ENCODE peak calls at places on chromosomes 11 and 22, in seven cellular contexts. R, O, K, L, V, Y and A are unnamed samples.

GRCh38 chr11:76512851-76513653 is 68.2 kb downstream of the EMSY start:
- DNase-seq in K (peak; percentile 7), V (no peak), Y (peak; percentile 52), L (peak; percentile 42), O (no peak), R (peak; percentile 77), A (no peak)

GRCh38 chr11:75140269-75141138 is 10.4 kb upstream of the SLCO2B1 start:
- DNase-seq in Y (peak; percentile 18), O (peak; percentile 81), R (peak; percentile 29), K (peak; percentile 69), V (peak; percentile 81), L (peak; percentile 50), A (peak; percentile 72)

GRCh38 chr11:16293204-16293681 is 63.1 kb downstream of the SOX6 start:
- DNase-seq in K (no peak), R (no peak), O (no peak), V (no peak), Y (no peak), L (no peak), A (no peak)

GRCh38 chr11:70536051-70536877 is 137.9 kb downstream of the CTTN start:
- DNase-seq in K (no peak), V (no peak), L (no peak), O (no peak), Y (no peak), R (no peak), A (no peak)

GRCh38 chr11:94068764-94069163 is 47.6 kb downstream of the HEPHL1 start:
- DNase-seq in O (no peak), R (no peak), L (peak; percentile 75), Y (peak; percentile 14), K (no peak), V (no peak), A (no peak)

GRCh38 chr22:49767355-49768062 is 60.2 kb downstream of the BRD1 start:
- DNase-seq in Y (peak; percentile 63), V (no peak), O (no peak), R (peak; percentile 63), K (peak; percentile 70), L (peak; percentile 72), A (peak; percentile 34)

GRCh38 chr22:33221566-33221965 is 163.4 kb upstream of the SYN3 start:
- DNase-seq in K (no peak), R (peak; percentile 15), O (no peak), Y (peak; percentile 53), L (no peak), V (no peak), A (no peak)

GRCh38 chr22:19759994-19760651 is 455 bp upstream of the TBX1 start:
- DNase-seq in R (no peak), Y (no peak), V (no peak), O (no peak), L (no peak), K (no peak), A (no peak)

GRCh38 chr11:1234054-1234720 is 11.3 kb downstream of the MUC5B start:
- DNase-seq in K (no peak), L (no peak), Y (no peak), O (peak; percentile 1), V (no peak), R (no peak), A (peak; percentile 4)

GRCh38 chr22:23823331-23823791 is 15.4 kb downstream of the DERL3 start:
- DNase-seq in O (no peak), R (no peak), L (no peak), K (no peak), Y (peak; percentile 27), V (no peak), A (no peak)

GRCh38 chr22:24553597-24554315 is 1.2 kb downstream of the GUCD1 start:
- DNase-seq in R (peak; percentile 16), O (peak; percentile 35), Y (no peak), K (no peak), L (peak; percentile 37), V (no peak), A (no peak)

GRCh38 chr22:27952779-27953178 is 33.7 kb upstream of the PITPNB start:
- DNase-seq in Y (peak; percentile 17), R (peak; percentile 16), L (peak; percentile 17), V (no peak), O (no peak), K (no peak), A (no peak)

GRCh38 chr22:23211622-23212021 is 31.3 kb downstream of the BCR start:
- DNase-seq in V (no peak), O (no peak), R (no peak), K (no peak), L (no peak), Y (no peak), A (no peak)

GRCh38 chr11:33435201-33435600 is 178.0 kb downstream of the HIPK3 start:
- DNase-seq in R (no peak), L (no peak), O (no peak), Y (no peak), V (no peak), K (no peak), A (no peak)

GRCh38 chr22:27151407-27151806 is 494.0 kb downstream of the MIAT start:
- DNase-seq in R (no peak), K (no peak), V (no peak), L (no peak), Y (no peak), O (no peak), A (no peak)

DNA sequence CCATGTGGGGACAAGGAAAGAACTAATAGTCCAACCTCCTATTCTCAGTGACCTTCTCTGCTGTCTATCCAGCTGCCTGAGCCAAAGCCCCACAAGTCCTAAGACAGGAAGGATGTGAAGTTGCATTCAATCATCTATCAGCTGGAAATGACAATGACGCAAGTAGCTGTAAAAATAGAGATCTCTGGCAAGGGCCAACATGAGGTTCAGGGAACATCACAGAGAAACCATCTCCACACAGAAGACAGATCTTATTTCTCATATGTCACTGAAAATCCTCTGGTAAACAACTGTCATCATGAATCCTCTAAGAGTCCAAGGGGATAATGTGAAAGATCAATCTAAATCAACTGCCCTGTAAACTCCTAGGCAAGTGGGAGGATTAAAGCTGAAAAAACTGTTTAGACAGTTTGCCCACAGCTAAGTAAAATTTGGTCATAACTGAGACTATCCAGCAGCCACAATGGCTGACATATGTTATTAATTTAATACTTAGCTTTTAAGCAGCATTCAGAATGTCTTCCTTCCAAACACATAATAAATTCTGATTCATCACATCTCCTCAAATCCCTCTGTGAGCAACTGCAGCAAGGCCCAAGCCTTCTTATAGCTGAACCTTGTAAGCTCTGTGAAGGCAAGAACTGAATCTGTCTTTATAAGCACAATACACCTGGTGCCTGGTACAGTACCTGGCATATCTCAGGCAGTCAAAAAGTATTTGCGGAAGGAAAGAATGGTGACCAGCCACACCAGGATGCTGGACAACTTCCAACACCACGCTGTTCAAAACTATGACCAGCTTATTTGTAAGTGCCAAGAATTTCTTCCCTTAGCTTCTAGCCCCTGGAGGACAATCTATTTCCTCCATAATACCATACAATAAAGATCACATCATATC is 52.0 kb downstream of the ALG9 start:
- DNase-seq in K (no peak), L (no peak), Y (peak; percentile 97), R (peak; percentile 87), V (no peak), O (no peak), A (no peak)
- TF ChIP-seq CTCF in K (no peak), L (no peak), Y (no peak), R (no peak), V (no peak), O (no peak), A (no peak)

GRCh38 chr11:22539851-22540376 is 85.7 kb downstream of the FANCF start:
- DNase-seq in R (peak; percentile 17), O (no peak), Y (peak; percentile 35), L (peak; percentile 64), K (no peak), V (no peak), A (no peak)
- TF ChIP-seq CTCF in R (peak; percentile 50), O (peak; percentile 58), Y (peak; percentile 66), L (peak; percentile 91), K (peak; percentile 10), V (peak; percentile 17), A (no peak)

DNA sequence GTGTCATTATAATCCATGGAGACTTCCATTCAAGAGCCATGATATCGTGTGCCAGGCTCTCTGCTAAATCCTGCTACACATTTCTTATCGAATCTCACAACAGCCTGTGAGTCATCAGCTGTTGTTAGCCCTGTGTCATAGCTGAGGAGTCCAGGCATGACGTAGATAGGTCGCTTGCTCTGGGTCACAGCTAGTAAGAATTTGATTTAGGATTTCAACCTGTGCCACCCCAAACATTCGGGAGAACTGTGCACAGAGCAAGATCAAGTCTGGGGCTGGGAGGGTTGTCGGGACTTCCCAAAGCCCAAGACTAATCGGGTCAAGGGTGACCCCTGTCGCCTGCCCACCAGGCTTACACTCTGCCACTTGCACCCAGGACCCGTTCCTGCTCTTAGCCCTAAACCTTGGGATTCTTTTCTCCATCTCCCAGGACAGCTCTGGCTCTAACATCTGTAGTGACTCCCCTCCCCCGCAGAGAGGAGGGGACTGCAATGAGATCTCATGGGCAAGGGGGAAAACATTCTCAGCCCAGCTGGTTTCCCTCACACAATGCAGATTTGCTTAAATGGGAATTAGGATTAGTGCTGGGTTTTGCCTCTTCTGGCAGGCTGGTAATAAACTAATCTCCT is 34.3 kb downstream of the TSPAN18 start:
- DNase-seq in O (no peak), Y (peak; percentile 88), K (no peak), V (no peak), R (peak; percentile 91), L (peak; percentile 78), A (no peak)
- TF ChIP-seq CTCF in O (peak; percentile 31), Y (no peak), K (no peak), V (no peak), R (no peak), L (no peak), A (no peak)

GRCh38 chr11:134761926-134762247 is 349.8 kb upstream of the B3GAT1 start:
- DNase-seq in V (no peak), K (no peak), L (no peak), Y (no peak), R (no peak), O (no peak), A (no peak)

GRCh38 chr11:134763030-134763388 is 351.0 kb upstream of the B3GAT1 start:
- DNase-seq in R (no peak), L (no peak), K (no peak), V (no peak), O (no peak), Y (no peak), A (no peak)

GRCh38 chr11:134760957-134761356 is 348.9 kb upstream of the B3GAT1 start:
- DNase-seq in Y (no peak), K (no peak), V (no peak), R (no peak), L (no peak), O (no peak), A (no peak)

GRCh38 chr11:134761361-134761760 is 349.3 kb upstream of the B3GAT1 start:
- DNase-seq in Y (no peak), K (no peak), O (no peak), V (no peak), L (no peak), R (no peak), A (no peak)

DNA sequence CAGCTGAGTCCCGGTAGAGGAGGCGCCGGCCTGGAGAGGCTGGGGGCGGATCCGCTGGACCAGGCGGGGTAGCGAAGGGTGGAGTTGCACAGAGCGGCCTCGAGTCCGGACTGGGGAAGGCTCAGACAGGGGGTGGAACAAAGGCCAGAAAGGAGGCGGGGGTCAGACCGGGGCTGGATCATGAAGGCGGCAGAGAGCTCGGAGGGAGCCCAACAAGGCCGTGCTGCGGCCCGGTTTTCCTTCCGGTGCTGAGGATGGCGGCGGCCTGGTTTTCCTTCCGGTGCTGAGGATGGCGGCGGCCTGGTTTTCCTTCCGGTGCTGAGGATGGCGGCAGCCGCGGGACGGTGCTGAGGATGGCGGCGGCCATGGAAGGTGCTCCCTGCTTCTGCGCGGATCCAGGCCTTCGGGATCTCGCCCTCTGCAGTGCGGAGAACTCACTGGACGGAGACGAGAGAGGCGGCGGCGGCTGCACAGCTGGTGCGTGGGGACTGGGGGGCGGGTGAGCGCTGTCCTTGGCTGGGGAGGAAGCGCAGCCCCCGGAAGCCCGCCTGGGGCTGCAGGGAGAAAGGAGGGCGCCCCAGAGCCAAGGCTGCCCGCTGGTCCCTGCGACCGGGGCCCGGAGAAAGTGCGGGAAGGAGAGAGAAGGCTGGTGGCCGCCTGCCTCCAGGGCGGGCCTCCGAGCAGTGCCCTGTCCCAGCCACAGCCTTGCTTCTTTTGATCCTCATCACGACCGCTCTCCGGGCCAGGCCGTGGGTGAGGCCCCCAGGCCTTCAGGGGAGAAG is 350.4 kb upstream of the B3GAT1 start:
- DNase-seq in K (no peak), Y (peak; percentile 16), R (no peak), L (no peak), V (no peak), O (no peak), A (no peak)
- TF ChIP-seq CTCF in K (no peak), Y (no peak), R (no peak), L (no peak), V (no peak), O (no peak), A (no peak)